ENCODE peak calls at places on chromosomes 7 and 10, in five cellular contexts. J is HepG2, N is SK-N-SH, W is H1, K is GM12878. H is an unnamed sample.

GRCh38 chr7:116259821-116260440 is 49.6 kb downstream of the TES start:
- DNase-seq in J (no peak), N (no peak), W (no peak), K (no peak), H (no peak)

GRCh38 chr7:114082567-114082933 is 163.7 kb upstream of the PPP1R3A start:
- DNase-seq in J (no peak), N (no peak), W (no peak), K (no peak), H (no peak)

GRCh38 chr10:127873901-127874470 is 18.8 kb downstream of the CLRN3 start:
- DNase-seq in J (no peak), N (no peak), W (no peak), K (no peak), H (no peak)

GRCh38 chr7:85896531-85896930 is 709.7 kb upstream of the SEMA3D start:
- DNase-seq in J (no peak), N (no peak), W (no peak), K (no peak), H (no peak)

GRCh38 chr10:132545659-132546367 is 8.2 kb downstream of the INPP5A start:
- DNase-seq in J (no peak), N (no peak), W (no peak), K (no peak), H (no peak)

GRCh38 chr10:129531969-129532660 is 65.1 kb downstream of the MGMT start:
- DNase-seq in J (no peak), N (no peak), W (no peak), K (no peak), H (no peak)

GRCh38 chr10:22630229-22631174 is 83.9 kb downstream of the PIP4K2A start:
- DNase-seq in J (no peak), N (no peak), W (no peak), K (peak; percentile 92), H (peak; percentile 76)

GRCh38 chr7:139566736-139567646 is 43.5 kb downstream of the CLEC2L start:
- DNase-seq in J (no peak), N (no peak), W (no peak), K (no peak), H (no peak)

GRCh38 chr10:70722820-70723424 is 50.6 kb downstream of the ADAMTS14 start:
- DNase-seq in J (no peak), N (no peak), W (no peak), K (no peak), H (no peak)

GRCh38 chr10:89857399-89857798 is 156.0 kb downstream of the KIF20B start:
- DNase-seq in J (no peak), N (no peak), W (no peak), K (no peak), H (no peak)

GRCh38 chr10:43204394-43204942 is 62.4 kb downstream of the RASGEF1A start:
- DNase-seq in J (no peak), N (no peak), W (no peak), K (no peak), H (no peak)

GRCh38 chr10:124281666-124282065 is 137.1 kb downstream of the OAT start:
- DNase-seq in J (no peak), N (no peak), W (no peak), K (no peak), H (no peak)

GRCh38 chr10:72044417-72045041 is 43.8 kb downstream of the SPOCK2 start:
- DNase-seq in J (peak; percentile 61), N (peak; percentile 70), W (no peak), K (no peak), H (no peak)

GRCh38 chr10:43299579-43299978 is 32.7 kb upstream of the RASGEF1A start:
- DNase-seq in J (no peak), N (no peak), W (no peak), K (no peak), H (no peak)

GRCh38 chr7:155653773-155654172 is 9.3 kb downstream of the RBM33 start:
- DNase-seq in J (no peak), N (no peak), W (no peak), K (no peak), H (no peak)

GRCh38 chr10:3570855-3571266 is 214.1 kb downstream of the KLF6 start:
- DNase-seq in J (no peak), N (no peak), W (no peak), K (no peak), H (no peak)

GRCh38 chr10:123367181-123367580 is 213.0 kb downstream of the BUB3 start:
- DNase-seq in J (no peak), N (no peak), W (no peak), K (no peak), H (no peak)

GRCh38 chr7:37491919-37492694 is 43.4 kb upstream of the ELMO1 start:
- DNase-seq in J (no peak), N (no peak), W (peak; percentile 59), K (no peak), H (no peak)

GRCh38 chr10:627032-627992 is 62.2 kb downstream of the DIP2C start:
- DNase-seq in J (no peak), N (no peak), W (no peak), K (no peak), H (no peak)

GRCh38 chr7:114865564-114865963 is 56.3 kb upstream of the MDFIC start:
- DNase-seq in J (peak; percentile 8), N (no peak), W (no peak), K (peak; percentile 25), H (no peak)

GRCh38 chr7:43211693-43212092 is 99.2 kb downstream of the HECW1 start:
- DNase-seq in J (no peak), N (no peak), W (no peak), K (no peak), H (no peak)

GRCh38 chr10:52517017-52517416 is 202.9 kb downstream of the DKK1 start:
- DNase-seq in J (no peak), N (no peak), W (no peak), K (no peak), H (no peak)

GRCh38 chr7:19213746-19214145 is 68.5 kb upstream of the FERD3L start:
- DNase-seq in J (no peak), N (no peak), W (no peak), K (no peak), H (no peak)

DNA sequence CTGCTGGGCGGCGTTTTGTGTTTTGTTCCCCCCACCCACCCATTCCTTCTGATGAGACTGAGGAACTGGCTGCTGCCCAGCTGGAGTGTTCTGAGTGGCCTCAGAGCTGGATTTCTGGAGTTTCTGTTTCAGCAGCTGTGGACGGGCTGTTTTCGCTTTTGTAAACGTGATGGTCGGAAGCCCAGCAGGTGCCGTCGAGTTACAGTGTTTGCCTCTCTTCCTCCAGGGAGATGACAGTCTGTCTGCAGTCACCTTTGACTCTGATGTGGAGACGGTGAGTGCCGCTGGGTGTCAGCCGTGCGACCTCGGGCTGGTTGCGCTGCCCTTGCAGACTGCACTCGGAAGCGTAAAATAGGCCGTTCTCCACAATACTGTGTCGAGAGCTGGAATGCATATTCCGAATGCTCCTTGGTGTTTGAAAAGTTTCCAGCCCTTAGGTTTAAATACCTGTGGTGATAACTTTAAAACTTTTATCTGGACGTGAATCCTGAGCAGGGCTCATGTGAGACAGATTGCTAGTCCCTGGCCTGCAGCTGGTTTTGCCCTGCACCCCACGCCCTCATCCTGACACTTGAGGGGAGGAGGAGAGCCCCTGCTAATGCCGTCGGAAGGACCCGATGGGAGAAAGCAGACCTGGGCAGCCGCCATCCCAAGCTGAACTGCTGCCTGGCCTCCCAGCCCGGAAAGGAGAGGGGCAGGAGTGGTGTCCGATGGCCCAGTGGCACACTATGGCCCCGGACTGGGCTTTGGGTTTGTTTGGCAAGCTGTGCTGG is 8.3 kb downstream of the IQCE start:
- DNase-seq in J (peak; percentile 56), N (no peak), W (no peak), K (peak; percentile 66), H (no peak)
- TF ChIP-seq USF2 in J (no peak), N (no peak), W (no peak), K (no peak), H (no peak)

GRCh38 chr10:95277201-95277570 is 13.6 kb downstream of the PDLIM1 start:
- DNase-seq in J (no peak), N (no peak), W (no peak), K (no peak), H (no peak)

GRCh38 chr10:95277614-95278013 is 13.2 kb downstream of the PDLIM1 start:
- DNase-seq in J (no peak), N (no peak), W (no peak), K (no peak), H (no peak)

GRCh38 chr10:95276367-95277200 is 14.2 kb downstream of the PDLIM1 start:
- DNase-seq in J (no peak), N (no peak), W (no peak), K (no peak), H (no peak)

GRCh38 chr10:95279042-95279820 is 11.6 kb downstream of the PDLIM1 start:
- DNase-seq in J (no peak), N (no peak), W (no peak), K (no peak), H (no peak)

DNA sequence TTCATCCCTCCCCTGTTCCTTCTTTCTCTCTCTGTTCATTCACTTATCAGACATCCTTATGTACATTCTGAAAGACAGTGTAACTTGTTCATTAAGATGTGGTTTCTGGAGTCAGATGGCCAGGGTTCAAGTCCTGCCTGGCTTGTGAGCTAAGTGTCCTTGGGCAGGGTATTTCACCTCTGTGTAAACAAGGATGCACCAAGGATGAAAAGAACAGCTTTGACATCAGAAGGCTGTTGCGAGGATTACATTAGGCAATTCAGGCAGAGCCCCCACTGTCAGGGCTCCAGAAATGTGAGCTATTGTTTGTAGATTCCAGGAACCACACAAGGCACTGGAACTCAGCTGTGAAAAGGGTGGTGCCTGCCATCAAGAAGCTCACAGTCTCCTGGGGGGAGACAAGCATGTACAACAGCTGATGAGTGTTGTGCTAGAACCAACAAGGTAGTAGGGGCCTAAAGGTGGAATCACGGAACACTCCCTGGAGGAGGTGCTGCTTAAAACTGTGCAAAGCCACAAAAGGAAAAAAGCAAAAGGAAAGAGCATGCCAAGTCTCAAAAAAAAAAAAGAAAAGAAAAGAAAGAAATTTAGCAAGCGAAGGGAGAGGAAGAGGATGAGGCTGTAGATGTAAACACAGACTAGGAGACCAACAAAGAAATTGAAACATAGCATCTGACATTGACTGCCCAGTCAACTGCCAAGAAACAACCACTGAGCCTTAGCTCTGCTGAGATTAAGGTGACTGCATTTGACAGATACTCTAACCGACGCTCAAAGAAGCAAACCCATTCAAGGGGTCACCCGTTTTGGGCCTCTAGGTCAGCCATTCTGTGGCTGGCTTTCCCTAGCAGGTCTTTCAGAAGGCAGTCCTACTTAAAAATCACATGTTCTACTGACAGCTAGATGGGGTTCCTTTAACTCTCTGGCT is 12.5 kb downstream of the PDLIM1 start:
- DNase-seq in J (peak; percentile 92), N (no peak), W (no peak), K (no peak), H (no peak)
- TF ChIP-seq POLR2AphosphoS5 in J (no peak), N (no peak), W (no peak), K (no peak), H (no peak)

GRCh38 chr7:101816499-101817030 is 861 bp upstream of the CUX1 start:
- DNase-seq in J (no peak), N (peak; percentile 89), W (no peak), K (no peak), H (peak; percentile 77)

GRCh38 chr7:101813414-101814019 is 3.9 kb upstream of the CUX1 start:
- DNase-seq in J (no peak), N (no peak), W (no peak), K (no peak), H (no peak)

GRCh38 chr7:101814081-101814995 is 3.1 kb upstream of the CUX1 start:
- DNase-seq in J (peak; percentile 36), N (peak; percentile 95), W (no peak), K (no peak), H (peak; percentile 90)

GRCh38 chr7:101815826-101816488 is 1.5 kb upstream of the CUX1 start:
- DNase-seq in J (peak; percentile 70), N (peak; percentile 97), W (peak; percentile 33), K (no peak), H (peak; percentile 88)

GRCh38 chr7:101814996-101815825 is 2.2 kb upstream of the CUX1 start:
- DNase-seq in J (no peak), N (peak; percentile 97), W (no peak), K (no peak), H (peak; percentile 92)
- TF ChIP-seq USF2 in J (no peak), N (no peak), W (no peak), K (no peak), H (no peak)

GRCh38 chr7:74187915-74188675 is 13.9 kb downstream of the EIF4H start:
- DNase-seq in J (no peak), N (no peak), W (no peak), K (no peak), H (no peak)
- TF ChIP-seq POLR2AphosphoS5 in J (no peak), N (peak; percentile 39), W (peak; percentile 28), K (no peak), H (peak; percentile 33)

H was measured in K562.